ENCODE peak calls at places on chromosome 22, in five cellular contexts. J, O, M, K and P are unnamed samples.

GRCh38 chr22:24155597-24156145 is 25.6 kb upstream of the SUSD2 start:
- DNase-seq in M (peak), J (peak), O (peak), K (peak), P (no peak)

GRCh38 chr22:19876314-19876940 is 21.8 kb upstream of the GNB1L start:
- DNase-seq in O (peak), M (no peak), K (no peak), J (peak), P (no peak)

GRCh38 chr22:50524664-50525103 is 714 bp downstream of the SCO2 start:
- DNase-seq in K (no peak), O (no peak), J (no peak), M (no peak), P (no peak)

GRCh38 chr22:42396621-42397331 is 35.4 kb downstream of the NFAM1 start:
- DNase-seq in O (no peak), J (no peak), K (no peak), M (no peak), P (no peak)

GRCh38 chr22:24440270-24440717 is 12.9 kb downstream of the ADORA2A start:
- DNase-seq in M (no peak), K (no peak), J (no peak), O (no peak), P (no peak)

GRCh38 chr22:41021655-41022454 is 70.5 kb upstream of the EP300 start:
- DNase-seq in K (peak), J (peak), O (peak), M (peak), P (no peak)

GRCh38 chr22:19957445-19957844 is 15.8 kb upstream of the TXNRD2 start:
- DNase-seq in K (no peak), O (no peak), J (no peak), M (no peak), P (no peak)

GRCh38 chr22:19789406-19789805 is 28.8 kb downstream of the TBX1 start:
- DNase-seq in M (no peak), K (no peak), O (no peak), J (no peak), P (no peak)

GRCh38 chr22:37709445-37709765 is 12.6 kb downstream of the TRIOBP start:
- DNase-seq in M (no peak), O (no peak), J (no peak), K (no peak), P (no peak)
- TF ChIP-seq CTCF in M (no peak), O (no peak), J (no peak), K (no peak), P (no peak)

GRCh38 chr22:22932512-22932941 is 44.9 kb downstream of the IGLL5 start:
- DNase-seq in K (no peak), O (no peak), M (no peak), J (no peak), P (no peak)
- H3K4me3 ChIP-seq in K (no peak), O (no peak), M (no peak), J (no peak), P (no peak)

DNA sequence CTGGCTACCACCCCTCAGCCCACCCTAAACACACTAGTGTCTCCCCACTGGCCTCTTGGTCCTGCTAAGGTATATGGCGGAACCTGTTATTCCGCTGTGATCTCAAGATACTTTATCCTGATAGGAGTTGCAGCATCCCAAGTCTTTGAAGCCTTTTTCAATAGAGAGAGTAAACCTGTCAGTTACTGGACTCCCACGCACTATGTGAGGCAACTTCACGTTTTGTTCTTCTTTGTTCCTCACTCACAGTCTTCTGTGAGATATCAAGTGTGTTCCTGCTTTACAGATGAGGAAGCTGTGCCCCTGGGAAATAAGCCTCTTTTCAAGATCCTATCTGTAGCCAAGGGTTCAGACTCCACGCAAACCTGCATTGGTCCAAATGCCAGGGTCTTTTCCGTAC is 127.8 kb downstream of the MYO18B start:
- DNase-seq in O (no peak), K (no peak), J (no peak), M (no peak), P (no peak)
- TF ChIP-seq CTCF in O (no peak), K (no peak), J (no peak), M (no peak), P (no peak)

DNA sequence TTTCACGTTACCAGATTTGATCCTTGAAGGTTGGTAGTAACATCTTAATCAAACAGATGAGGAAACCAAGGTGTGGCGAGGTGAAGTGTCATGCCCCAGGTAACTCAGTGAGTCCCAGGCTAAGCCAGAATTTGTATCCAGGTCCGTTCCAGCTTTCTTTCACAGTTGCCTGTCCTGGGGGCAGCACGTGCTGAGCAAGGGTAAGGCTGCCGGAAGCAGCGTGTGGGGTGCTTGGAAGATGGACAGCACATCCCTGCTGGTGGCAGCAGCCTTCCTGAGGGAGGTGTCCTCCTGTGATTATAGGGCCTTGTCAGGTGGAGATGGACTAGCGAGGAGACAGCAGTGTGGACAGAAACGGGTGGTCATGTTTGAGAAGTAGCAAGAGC is 50.9 kb downstream of the TRIOBP start:
- DNase-seq in M (no peak), O (no peak), J (no peak), K (no peak), P (no peak)
- H3K4me3 ChIP-seq in M (peak), O (peak), J (peak), K (peak), P (peak)

GRCh38 chr22:29727248-29727551 is 7.4 kb downstream of the CABP7 start:
- DNase-seq in O (peak), M (peak), K (no peak), J (no peak), P (no peak)
- TF ChIP-seq CTCF in O (no peak), M (peak), K (peak), J (no peak), P (peak)

DNA sequence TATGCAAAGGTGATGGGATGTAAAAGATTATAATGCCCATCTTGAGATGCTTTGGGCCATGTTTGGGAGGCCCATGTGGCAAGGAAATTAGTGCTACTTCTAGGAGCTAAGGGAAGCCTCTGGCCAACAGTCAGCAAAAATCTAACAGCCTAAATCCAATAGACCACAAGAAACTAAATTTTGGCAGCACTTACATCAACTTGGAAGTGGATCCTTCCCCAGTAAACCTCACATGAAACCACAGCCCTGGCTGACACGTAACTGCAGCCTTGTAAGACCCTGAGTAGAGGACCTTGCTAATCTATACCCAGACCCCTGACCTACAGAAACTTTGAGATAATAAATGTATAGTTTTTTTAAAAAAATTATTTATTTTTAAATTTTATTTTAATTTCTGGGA is 13.1 kb upstream of the GRK3 start:
- DNase-seq in K (no peak), J (no peak), O (no peak), M (peak), P (peak)
- H3K4me3 ChIP-seq in K (no peak), J (no peak), O (no peak), M (no peak), P (no peak)

GRCh38 chr22:48944756-48945620 is 882.7 kb downstream of the BRD1 start:
- DNase-seq in K (no peak), M (no peak), O (no peak), J (peak), P (no peak)

GRCh38 chr22:48941903-48942625 is 885.6 kb downstream of the BRD1 start:
- DNase-seq in J (peak), O (no peak), K (no peak), M (no peak), P (no peak)

GRCh38 chr22:48944433-48944755 is 883.3 kb downstream of the BRD1 start:
- DNase-seq in M (no peak), O (no peak), K (no peak), J (no peak), P (no peak)

GRCh38 chr22:48942698-48943566 is 884.7 kb downstream of the BRD1 start:
- DNase-seq in M (no peak), O (no peak), K (no peak), J (peak), P (no peak)

DNA sequence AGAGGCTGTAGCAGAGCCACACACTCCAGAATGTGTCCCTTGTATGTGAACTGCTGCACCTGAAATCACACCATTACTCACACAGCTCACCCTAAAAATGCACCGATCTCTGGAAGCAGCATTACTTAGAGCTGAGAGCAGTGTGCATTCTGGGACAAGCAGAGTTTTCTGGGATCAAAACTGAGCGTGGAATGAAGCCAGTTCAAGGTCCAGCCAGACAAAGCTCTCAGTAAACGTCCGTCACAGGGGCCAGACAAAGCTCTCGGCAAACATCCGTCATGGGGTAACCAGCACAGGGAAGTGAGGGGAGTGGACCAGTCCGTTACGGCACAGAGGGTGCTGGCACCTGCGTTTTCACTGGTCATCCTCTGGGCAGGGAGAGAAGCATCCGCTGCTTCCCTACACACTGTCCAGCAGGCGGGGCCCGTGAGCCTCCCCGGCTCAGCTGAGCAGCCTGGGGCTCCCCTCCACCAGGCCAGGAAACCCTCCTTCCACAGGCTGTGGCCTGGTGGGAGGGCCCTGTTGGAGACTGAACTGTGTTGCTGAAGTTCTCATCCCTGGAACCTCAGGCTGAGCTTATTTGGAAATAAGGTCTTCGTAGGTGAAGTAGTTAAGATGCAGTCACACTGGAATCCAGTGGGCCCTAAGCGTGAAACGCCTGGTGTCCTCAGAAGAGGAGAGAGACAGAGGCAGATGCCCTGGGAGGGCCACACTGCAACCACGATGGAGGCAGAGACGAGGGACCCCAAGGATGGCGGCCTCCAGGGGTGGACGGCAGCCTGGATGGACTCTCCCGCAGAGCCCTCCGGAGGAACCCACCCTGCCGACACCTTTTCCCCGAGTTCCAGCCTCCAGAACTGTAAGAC is 883.9 kb downstream of the BRD1 start:
- DNase-seq in M (no peak), O (no peak), J (peak), K (peak), P (no peak)
- TF ChIP-seq CTCF in M (no peak), O (no peak), J (no peak), K (peak), P (peak)

GRCh38 chr22:26584010-26584409 is 5.9 kb downstream of the TPST2 start:
- DNase-seq in M (no peak), J (no peak), K (no peak), O (no peak), P (no peak)

GRCh38 chr22:26581769-26582168 is 8.2 kb downstream of the TPST2 start:
- DNase-seq in M (no peak), O (no peak), J (no peak), K (no peak), P (no peak)

GRCh38 chr22:26586556-26587325 is 3.2 kb downstream of the TPST2 start:
- DNase-seq in J (no peak), M (peak), O (peak), K (no peak), P (no peak)

GRCh38 chr22:26587991-26588613 is 1.8 kb downstream of the TPST2 start:
- DNase-seq in M (no peak), O (no peak), J (no peak), K (no peak), P (no peak)

DNA sequence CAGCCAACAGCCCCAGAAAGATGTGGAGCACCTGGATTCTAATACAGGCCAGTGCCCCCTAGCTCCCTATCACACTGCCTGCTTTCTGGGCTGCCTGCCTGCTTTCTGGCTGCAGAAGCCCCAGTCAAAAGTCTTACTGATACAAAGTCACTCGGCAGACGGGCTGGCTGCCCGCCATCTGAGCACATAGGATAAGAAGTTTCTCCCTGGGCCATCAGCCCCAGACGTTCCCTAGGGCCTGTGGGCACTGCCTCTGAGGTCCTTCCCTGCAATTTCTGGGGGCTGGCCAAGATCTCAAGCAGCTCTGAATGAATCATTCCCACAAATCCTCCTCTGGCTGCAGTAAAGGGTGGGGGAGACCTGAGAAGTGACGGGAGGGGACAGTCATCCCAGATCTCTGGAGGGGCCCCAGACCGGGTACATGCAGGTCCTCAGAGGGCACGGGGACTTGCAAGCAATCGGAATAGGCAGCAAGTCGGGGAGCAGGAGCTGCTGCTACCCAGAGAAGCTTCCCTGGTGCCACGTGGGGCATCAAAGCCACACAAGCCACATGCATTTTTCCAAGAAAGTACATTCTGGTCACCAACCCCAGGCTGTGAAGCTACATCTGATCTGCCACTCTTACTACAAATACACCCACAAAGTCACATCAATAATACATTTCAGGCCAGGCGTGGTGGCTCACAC is 4.7 kb downstream of the TPST2 start:
- DNase-seq in J (no peak), O (peak), M (peak), K (peak), P (peak)
- H3K4me3 ChIP-seq in J (no peak), O (no peak), M (no peak), K (no peak), P (no peak)

GRCh38 chr22:32375678-32376450 is 18.2 kb downstream of the RFPL3 start:
- DNase-seq in K (no peak), J (no peak), O (no peak), M (peak), P (no peak)

GRCh38 chr22:32380991-32381390 is 23.3 kb downstream of the RFPL3 start:
- DNase-seq in K (peak), J (no peak), M (no peak), O (no peak), P (no peak)

GRCh38 chr22:32376681-32377080 is 19.0 kb downstream of the RFPL3 start:
- DNase-seq in M (no peak), J (no peak), O (no peak), K (no peak), P (no peak)

DNA sequence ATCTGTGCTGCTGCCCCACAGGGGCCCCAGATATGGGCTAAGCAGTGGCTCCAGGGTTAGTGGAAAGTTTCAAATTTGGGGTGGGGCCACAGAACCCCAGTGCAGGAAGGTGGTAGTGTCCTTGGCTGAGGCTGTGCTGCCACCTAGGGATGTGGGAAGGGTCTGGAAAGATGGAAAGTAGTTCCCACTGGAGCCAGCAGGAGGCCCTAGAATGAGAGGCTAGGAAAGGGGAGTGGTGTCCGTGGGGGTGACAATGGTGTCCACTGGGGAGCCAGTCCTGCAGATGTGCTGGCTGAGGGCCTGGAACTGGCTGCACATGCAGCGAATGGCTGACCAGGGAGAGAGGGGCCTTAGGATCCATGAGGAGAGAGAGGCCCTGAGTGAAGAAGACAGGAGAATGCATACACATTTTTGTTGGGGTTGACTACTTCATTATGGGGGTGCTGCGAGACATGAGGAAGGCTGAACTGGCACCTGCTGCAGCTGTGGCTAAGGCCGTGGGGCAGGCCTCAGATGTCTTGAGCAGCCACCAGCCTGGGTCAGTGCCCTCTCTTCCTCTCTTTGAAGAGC is 21.1 kb downstream of the RFPL3 start:
- DNase-seq in M (peak), K (peak), J (no peak), O (no peak), P (no peak)
- TF ChIP-seq CTCF in M (peak), K (peak), J (no peak), O (no peak), P (peak)